ENCODE peak calls at places on chromosomes 7 and 10, in four cellular contexts. U is K562, N is HepG2, Z is GM12878. R is an unnamed sample. For H3K4me1, the result is how much of the 10 kb centered on the place peaks cover.

GRCh38 chr7:26993816-26994810 is 101.7 kb downstream of the HOXA1 start:
- DNase-seq in U (no peak), N (no peak), Z (no peak), R (no peak)

GRCh38 chr10:82961864-82962263 is 1086.9 kb downstream of the NRG3 start:
- DNase-seq in U (no peak), N (no peak), Z (no peak), R (peak)

GRCh38 chr7:37775921-37776320 is 72.5 kb upstream of the NME8 start:
- DNase-seq in U (no peak), N (no peak), Z (no peak), R (no peak)

GRCh38 chr7:79340212-79340611 is 113.3 kb downstream of the MAGI2 start:
- DNase-seq in U (no peak), N (no peak), Z (no peak), R (no peak)

GRCh38 chr10:125048101-125048864 is 106.4 kb downstream of the ZRANB1 start:
- DNase-seq in U (peak), N (peak), Z (no peak), R (peak)

GRCh38 chr7:97012293-97013005 is 7.1 kb downstream of the DLX6 start:
- DNase-seq in U (no peak), N (no peak), Z (no peak), R (peak)

GRCh38 chr10:128463991-128464755 is 337.9 kb upstream of the MKI67 start:
- DNase-seq in U (no peak), N (peak), Z (peak), R (peak)

GRCh38 chr7:10412426-10413019 is 561.1 kb upstream of the PHF14 start:
- DNase-seq in U (peak), N (peak), Z (no peak), R (peak)

GRCh38 chr10:14588084-14588937 is 186.4 kb downstream of the FAM107B start:
- DNase-seq in U (no peak), N (peak), Z (no peak), R (no peak)

GRCh38 chr10:43265799-43266721 is 805 bp downstream of the RASGEF1A start:
- DNase-seq in U (no peak), N (peak), Z (no peak), R (peak)

GRCh38 chr7:90766814-90767564 is 170.9 kb downstream of the CDK14 start:
- DNase-seq in U (no peak), N (peak), Z (no peak), R (no peak)

GRCh38 chr7:104061652-104062051 is 72.2 kb upstream of the RELN start:
- DNase-seq in U (no peak), N (no peak), Z (no peak), R (no peak)

GRCh38 chr10:14195455-14195854 is 135.3 kb downstream of the FRMD4A start:
- DNase-seq in U (no peak), N (no peak), Z (no peak), R (no peak)

GRCh38 chr10:58943234-58943633 is 233.2 kb upstream of the PHYHIPL start:
- DNase-seq in U (no peak), N (no peak), Z (no peak), R (no peak)

GRCh38 chr10:21740989-21741388 is 207.0 kb downstream of the MLLT10 start:
- DNase-seq in U (no peak), N (no peak), Z (no peak), R (no peak)

GRCh38 chr7:135575296-135575695 is 17.6 kb downstream of the NUP205 start:
- DNase-seq in U (no peak), N (no peak), Z (no peak), R (no peak)

GRCh38 chr10:3782456-3783312 is 2.3 kb downstream of the KLF6 start:
- DNase-seq in U (peak), N (peak), Z (no peak), R (no peak)

GRCh38 chr10:63286754-63287264 is 153.7 kb downstream of the NRBF2 start:
- DNase-seq in U (no peak), N (no peak), Z (peak), R (no peak)

GRCh38 chr7:80916770-80917681 is 1.8 kb downstream of the SEMA3C start:
- DNase-seq in U (no peak), N (no peak), Z (no peak), R (peak)

GRCh38 chr7:43517464-43517863 is 65.4 kb upstream of the STK17A start:
- DNase-seq in U (no peak), N (no peak), Z (no peak), R (no peak)

GRCh38 chr7:150966002-150966401 is 12.1 kb downstream of the KCNH2 start:
- DNase-seq in U (peak), N (peak), Z (no peak), R (peak)

GRCh38 chr7:25303380-25304321 is 75.4 kb upstream of the NPVF start:
- DNase-seq in U (no peak), N (no peak), Z (no peak), R (peak)

GRCh38 chr7:45890902-45891461 is 2.7 kb downstream of the IGFBP1 start:
- DNase-seq in U (peak), N (peak), Z (no peak), R (peak)

GRCh38 chr10:12448729-12449391 is 99.5 kb downstream of the CAMK1D start:
- DNase-seq in U (no peak), N (no peak), Z (peak), R (no peak)

GRCh38 chr7:105277341-105277740 is 111.4 kb downstream of the SRPK2 start:
- DNase-seq in U (no peak), N (no peak), Z (no peak), R (no peak)

GRCh38 chr7:79988642-79989041 is 146.0 kb upstream of the GNAI1 start:
- DNase-seq in U (no peak), N (no peak), Z (no peak), R (no peak)

GRCh38 chr7:38905026-38905759 is 3.8 kb downstream of the VPS41 start:
- DNase-seq in U (no peak), N (no peak), Z (no peak), R (no peak)

GRCh38 chr10:88642991-88643390 is 21.3 kb upstream of the LIPF start:
- DNase-seq in U (no peak), N (no peak), Z (no peak), R (no peak)

GRCh38 chr10:12656518-12657142 is 307.3 kb downstream of the CAMK1D start:
- DNase-seq in U (peak), N (peak), Z (no peak), R (peak)

GRCh38 chr10:50574305-50574704 is 49.5 kb downstream of the SGMS1 start:
- DNase-seq in U (no peak), N (no peak), Z (no peak), R (peak)

DNA sequence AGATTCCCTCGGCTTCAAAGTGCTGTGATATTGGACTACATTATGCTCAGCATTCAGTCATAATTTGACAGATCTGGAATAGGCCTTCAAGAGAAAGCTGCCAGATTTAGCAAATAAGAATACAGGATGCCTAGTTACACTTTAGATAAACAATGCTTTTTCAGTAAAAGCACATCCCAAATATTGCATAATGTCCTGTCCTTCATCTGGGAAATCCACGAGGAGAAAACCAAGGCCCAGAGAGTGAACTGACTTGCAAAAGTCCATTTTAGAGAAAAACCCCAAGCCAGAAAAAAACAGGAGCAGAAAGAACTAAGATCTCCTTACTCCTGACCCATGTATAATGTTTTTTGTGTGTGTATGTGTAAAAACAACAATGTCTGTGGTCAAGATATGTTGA is 12.0 kb upstream of the BLNK start:
- DNase-seq in U (no peak), N (no peak), Z (no peak), R (no peak)
- H3K4me3 ChIP-seq in U (no peak), N (no peak), Z (no peak), R (no peak)

GRCh38 chr7:11817111-11817710 is 14.8 kb downstream of the THSD7A start:
- DNase-seq in U (no peak), N (no peak), Z (no peak), R (peak)
- TF ChIP-seq CREB1 in U (no peak), N (no peak), Z (no peak), R (no peak)

GRCh38 chr10:103851261-103851660 is 4.1 kb downstream of the SH3PXD2A start:
- DNase-seq in U (no peak), N (no peak), Z (no peak), R (no peak)
- H3K4me1 ChIP-seq in U (under half), N (half or more), Z (under half), R (under half)

DNA sequence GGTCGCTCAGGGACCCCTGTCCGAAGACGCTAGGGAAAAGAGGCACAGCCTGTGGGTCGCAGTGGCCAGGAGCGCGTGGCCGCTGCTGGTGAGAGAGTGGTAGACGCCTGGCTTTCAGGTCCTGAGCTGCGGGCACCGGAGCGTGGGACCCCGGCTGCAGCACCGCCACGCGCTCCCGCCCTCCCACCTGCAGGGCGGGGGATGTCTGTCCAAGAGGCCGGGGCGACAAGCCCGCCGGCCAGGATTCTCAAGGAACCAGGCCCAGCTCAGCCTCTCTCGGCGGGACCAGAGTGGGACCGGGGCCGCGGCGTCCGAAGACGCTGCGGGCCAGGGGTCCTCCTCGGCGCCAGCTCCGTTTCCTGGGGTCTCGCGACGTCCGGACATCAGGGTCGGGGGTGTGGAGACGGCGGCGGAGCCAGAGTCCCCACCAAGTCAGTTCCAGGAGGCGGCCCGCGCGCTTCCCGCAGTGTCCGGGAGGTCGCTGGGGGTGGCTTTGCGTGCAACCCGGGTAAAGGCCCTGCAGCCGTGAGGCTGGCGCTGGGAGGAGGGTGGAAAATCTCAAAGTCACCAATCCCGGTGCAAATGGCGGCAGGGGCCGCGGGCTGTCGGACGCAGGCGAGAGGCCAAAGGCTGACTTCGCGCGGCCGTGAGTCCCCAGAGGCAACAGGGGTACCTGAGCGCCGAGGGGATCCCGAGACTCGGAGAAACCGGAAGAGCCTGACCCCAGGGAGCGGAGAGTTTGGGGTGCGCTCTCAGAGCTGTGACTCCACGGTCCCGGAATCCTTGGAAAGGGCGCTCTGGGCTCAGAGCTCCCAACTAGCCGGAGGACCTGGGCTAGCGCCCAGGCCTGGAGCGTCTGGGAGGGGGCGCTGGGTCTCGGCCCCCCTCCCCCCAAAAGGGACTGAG is 5.4 kb downstream of the ZNF503 start:
- DNase-seq in U (no peak), N (no peak), Z (no peak), R (peak)
- H3K4me3 ChIP-seq in U (no peak), N (no peak), Z (no peak), R (peak)

GRCh38 chr7:86645676-86646276 is 2.1 kb downstream of the GRM3 start:
- DNase-seq in U (no peak), N (no peak), Z (no peak), R (no peak)

GRCh38 chr7:86647340-86648094 is 3.8 kb downstream of the GRM3 start:
- DNase-seq in U (no peak), N (no peak), Z (no peak), R (no peak)

GRCh38 chr7:86644282-86645173 is 819 bp downstream of the GRM3 start:
- DNase-seq in U (no peak), N (no peak), Z (no peak), R (peak)

GRCh38 chr7:86645174-86645566 is 1.5 kb downstream of the GRM3 start:
- DNase-seq in U (no peak), N (no peak), Z (no peak), R (peak)

DNA sequence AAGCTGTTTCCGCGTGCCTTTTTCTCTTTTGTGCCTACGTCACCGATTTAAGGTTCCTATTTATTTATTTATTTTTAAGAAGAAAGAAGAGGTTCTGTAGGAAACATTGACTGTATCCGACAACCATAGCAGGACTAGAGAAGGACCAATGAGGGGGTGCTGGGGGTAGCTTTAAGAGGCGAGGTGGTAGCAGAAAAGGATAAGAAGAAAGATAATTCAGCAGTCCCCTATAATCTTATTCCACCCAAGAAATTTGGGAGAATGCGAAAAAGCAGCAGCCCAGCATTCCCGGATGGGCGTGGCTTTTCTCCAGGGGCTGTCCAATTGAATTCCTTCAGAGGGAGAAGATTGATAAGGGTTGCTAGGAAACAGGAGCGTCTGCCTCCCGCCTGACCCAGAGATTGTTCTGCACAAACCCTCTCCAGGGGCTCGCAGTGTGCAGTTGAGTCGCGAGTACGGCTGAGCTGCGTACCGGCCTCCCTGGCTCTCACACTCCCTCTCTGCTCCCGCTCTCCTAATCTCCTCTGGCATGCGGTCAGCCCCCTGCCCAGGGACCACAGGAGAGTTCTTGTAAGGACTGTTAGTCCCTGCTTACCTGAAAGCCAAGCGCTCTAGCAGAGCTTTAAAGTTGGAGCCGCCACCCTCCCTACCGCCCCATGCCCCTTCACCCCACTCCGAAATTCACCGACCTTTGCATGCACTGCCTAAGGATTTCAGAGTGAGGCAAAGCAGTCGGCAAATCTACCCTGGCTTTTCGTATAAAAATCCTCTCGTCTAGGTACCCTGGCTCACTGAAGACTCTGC is at the start of gene GRM3:
- DNase-seq in U (no peak), N (no peak), Z (no peak), R (peak)
- TF ChIP-seq CREB1 in U (no peak), N (no peak), Z (no peak), R (no peak)